ENCODE peak calls at places on chromosomes 7 and 10, in four cellular contexts. D is A549, O is hepatocyte, S is PC-9. E is an unnamed sample.
A peak's percentile ranks its signal among the peaks of the same experiment; 100 is the strongest.

GRCh38 chr10:63376560-63377304 is 89.0 kb downstream of the JMJD1C start:
- DNase-seq in D (no peak), O (no peak), S (no peak), E (peak; percentile 81)

GRCh38 chr7:46468753-46469356 is 547.8 kb upstream of the IGFBP3 start:
- DNase-seq in D (peak; percentile 46), O (peak; percentile 16), S (no peak), E (peak; percentile 34)

GRCh38 chr10:71712572-71713134 is 6.9 kb downstream of the C10orf105 start:
- DNase-seq in D (no peak), O (no peak), S (no peak), E (no peak)

GRCh38 chr7:130930710-130931109 is 196.7 kb upstream of the KLF14 start:
- DNase-seq in D (no peak), O (no peak), S (no peak), E (no peak)

GRCh38 chr7:136369225-136369624 is 392.1 kb upstream of the MTPN start:
- DNase-seq in D (no peak), O (no peak), S (no peak), E (no peak)

GRCh38 chr10:131554821-131555220 is 243.3 kb upstream of the TCERG1L start:
- DNase-seq in D (no peak), O (no peak), S (no peak), E (no peak)

GRCh38 chr7:101058355-101058754 is 26.9 kb upstream of the TRIM56 start:
- DNase-seq in D (peak; percentile 51), O (peak; percentile 74), S (no peak), E (no peak)

GRCh38 chr10:978826-979421 is 9.3 kb upstream of the GTPBP4 start:
- DNase-seq in D (no peak), O (no peak), S (no peak), E (no peak)

GRCh38 chr7:80243425-80243824 is 108.8 kb downstream of the GNAI1 start:
- DNase-seq in D (no peak), O (no peak), S (no peak), E (no peak)

GRCh38 chr10:63434866-63435854 is 30.6 kb downstream of the JMJD1C start:
- DNase-seq in D (no peak), O (no peak), S (peak; percentile 55), E (peak; percentile 45)

GRCh38 chr10:17209931-17210330 is 8.5 kb upstream of the TRDMT1 start:
- DNase-seq in D (no peak), O (no peak), S (no peak), E (no peak)

GRCh38 chr10:27223964-27224363 is 16.6 kb downstream of the ACBD5 start:
- DNase-seq in D (peak; percentile 73), O (peak; percentile 70), S (no peak), E (no peak)

DNA sequence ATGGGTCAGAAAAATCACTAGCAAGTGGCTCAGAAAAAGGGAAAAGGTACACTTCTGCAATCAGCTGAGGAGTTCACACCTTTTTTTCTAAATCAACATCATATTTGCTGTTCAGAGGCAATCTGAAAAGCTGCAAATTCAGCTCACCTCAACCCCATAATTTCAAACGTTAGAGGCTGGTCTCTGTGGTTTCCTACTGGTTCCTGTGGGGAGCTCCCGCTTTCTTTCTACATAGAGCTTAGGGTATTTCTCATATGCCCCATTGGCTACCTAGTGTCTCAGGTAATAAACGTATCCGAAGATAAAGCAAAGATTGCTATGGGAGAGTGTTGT is 5.2 kb upstream of the ZNF22 start:
- DNase-seq in D (no peak), O (no peak), S (no peak), E (no peak)
- H3K4me1 ChIP-seq in D (no peaks in the 10 kb centered on the region), O (peaks cover 19% of the 10 kb centered on the region), S (peaks cover 54% of the 10 kb centered on the region), E (no peaks in the 10 kb centered on the region)

GRCh38 chr10:50312464-50313437 is 61.4 kb upstream of the ASAH2 start:
- DNase-seq in D (no peak), O (no peak), S (no peak), E (peak; percentile 86)

GRCh38 chr10:50316169-50316568 is 64.9 kb upstream of the ASAH2 start:
- DNase-seq in D (no peak), O (no peak), S (no peak), E (no peak)

GRCh38 chr10:50309342-50309741 is 58.0 kb upstream of the ASAH2 start:
- DNase-seq in D (no peak), O (no peak), S (no peak), E (no peak)

GRCh38 chr10:50314169-50315071 is 63.1 kb upstream of the ASAH2 start:
- DNase-seq in D (no peak), O (no peak), S (no peak), E (no peak)

GRCh38 chr10:50310560-50311174 is 59.4 kb upstream of the ASAH2 start:
- DNase-seq in D (peak; percentile 57), O (peak; percentile 17), S (no peak), E (no peak)
- TF ChIP-seq CTCF in D (peak; percentile 13), O (no peak), S (peak; percentile 60), E (peak; percentile 59)

GRCh38 chr10:7015457-7015856 is 395.4 kb downstream of the SFMBT2 start:
- DNase-seq in D (peak; percentile 2), O (no peak), S (no peak), E (peak; percentile 35)
- H3K27ac ChIP-seq in D (no peak overlapping the region), O (no peak overlapping the region), S (no peak overlapping the region), E (no peak overlapping the region)

GRCh38 chr10:113261806-113262205 is 291.0 kb upstream of the HABP2 start:
- DNase-seq in D (no peak), O (no peak), S (no peak), E (no peak)
- H3K4me1 ChIP-seq in D (no peaks in the 10 kb centered on the region), O (no peaks in the 10 kb centered on the region), S (no peaks in the 10 kb centered on the region), E (no peaks in the 10 kb centered on the region)

GRCh38 chr7:151143261-151144015 is 24.1 kb downstream of the GBX1 start:
- DNase-seq in D (no peak), O (no peak), S (no peak), E (no peak)

GRCh38 chr7:151141281-151141854 is 26.1 kb downstream of the GBX1 start:
- DNase-seq in D (no peak), O (no peak), S (no peak), E (no peak)

GRCh38 chr7:151140826-151141225 is 26.7 kb downstream of the GBX1 start:
- DNase-seq in D (no peak), O (no peak), S (no peak), E (no peak)

GRCh38 chr7:151141855-151142685 is 25.4 kb downstream of the GBX1 start:
- DNase-seq in D (no peak), O (no peak), S (no peak), E (no peak)

GRCh38 chr7:151142686-151143040 is 24.8 kb downstream of the GBX1 start:
- DNase-seq in D (no peak), O (no peak), S (no peak), E (no peak)
- TF ChIP-seq CTCF in D (no peak), O (no peak), S (no peak), E (peak; percentile 4)

GRCh38 chr7:66357062-66357461 is 151.9 kb downstream of the TPST1 start:
- DNase-seq in D (no peak), O (no peak), S (no peak), E (no peak)
- H3K27ac ChIP-seq in D (no peak overlapping the region), O (peak overlapping the region; percentile 21), S (no peak overlapping the region), E (peak overlapping the region; percentile 99)

DNA sequence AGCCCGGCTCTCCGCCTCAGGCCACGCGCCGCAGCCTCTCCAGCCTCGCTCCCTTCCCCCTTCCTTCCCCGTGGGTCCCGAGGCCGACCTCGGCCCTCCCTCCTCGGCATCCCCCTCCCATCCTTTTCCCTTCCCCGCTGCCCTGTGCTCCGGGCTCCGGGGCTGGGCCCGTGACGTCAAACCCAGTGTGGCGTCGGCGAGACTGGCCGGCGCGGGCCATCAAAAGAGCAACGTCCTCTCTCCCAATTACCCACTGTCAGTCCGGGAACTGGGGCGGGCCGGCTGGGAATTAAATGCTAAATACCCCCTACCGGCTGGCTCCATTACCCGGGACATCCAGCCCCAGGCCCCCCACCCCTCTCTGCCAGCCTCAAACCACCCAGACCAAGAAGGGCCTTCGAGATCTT is 2.6 kb upstream of the GATA3 start:
- DNase-seq in D (no peak), O (peak; percentile 51), S (no peak), E (no peak)
- H3K4me1 ChIP-seq in D (peaks cover 17% of the 10 kb centered on the region), O (peaks cover 36% of the 10 kb centered on the region), S (no peaks in the 10 kb centered on the region), E (no peaks in the 10 kb centered on the region)

GRCh38 chr10:117884088-117884487 is 162.7 kb downstream of the RAB11FIP2 start:
- DNase-seq in D (no peak), O (no peak), S (no peak), E (no peak)

GRCh38 chr10:117884592-117884991 is 162.1 kb downstream of the RAB11FIP2 start:
- DNase-seq in D (no peak), O (no peak), S (no peak), E (no peak)

GRCh38 chr10:117878626-117879025 is 168.1 kb downstream of the RAB11FIP2 start:
- DNase-seq in D (no peak), O (no peak), S (no peak), E (no peak)
- TF ChIP-seq CTCF in D (no peak), O (no peak), S (no peak), E (no peak)

DNA sequence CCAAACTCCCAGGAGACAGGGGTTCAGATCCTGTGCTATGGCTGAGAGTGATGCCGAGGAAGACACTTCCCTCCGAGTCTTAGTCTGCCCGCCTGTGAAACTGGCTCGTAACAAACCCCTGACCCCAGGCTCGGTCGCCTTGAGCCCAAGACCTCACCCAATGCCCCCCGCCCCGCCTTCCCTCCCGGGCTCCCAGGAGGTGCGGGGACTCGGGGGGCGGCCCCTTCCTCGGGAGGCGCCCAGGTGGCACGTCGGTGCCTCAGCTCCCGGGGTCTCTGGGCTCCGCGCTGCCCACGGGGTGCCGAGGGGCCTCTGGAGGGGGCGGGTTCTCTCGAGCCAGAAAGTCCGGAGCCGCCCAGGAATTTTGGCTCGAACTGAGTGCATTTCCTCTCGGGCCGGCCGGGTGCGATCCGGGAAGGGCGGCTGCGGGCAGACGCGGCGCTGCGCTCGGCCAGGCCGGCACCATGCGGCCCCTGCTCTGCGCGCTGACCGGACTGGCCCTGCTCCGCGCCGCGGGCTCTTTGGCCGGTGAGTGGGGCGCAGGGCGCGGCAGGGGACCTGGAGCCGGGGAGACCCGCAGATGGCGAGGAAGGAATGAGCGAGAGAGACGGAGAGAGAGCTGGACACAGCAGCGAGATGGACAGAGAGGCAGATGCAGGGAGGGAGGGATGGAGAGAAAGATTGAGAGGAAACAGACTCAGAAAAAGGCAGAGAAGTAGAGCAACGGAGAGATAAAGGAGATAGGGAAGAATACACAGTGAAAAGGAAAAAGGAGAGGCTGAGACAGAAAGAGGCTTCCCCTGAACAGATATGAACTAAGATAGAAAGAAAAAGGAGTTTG is at the start of gene PLAC9:
- DNase-seq in D (no peak), O (peak; percentile 53), S (no peak), E (no peak)
- H3K27ac ChIP-seq in D (peak within 1 kb of the TSS; percentile 12), O (peak within 1 kb of the TSS; percentile 61), S (no peak within 1 kb of the TSS), E (no peak within 1 kb of the TSS)

E was measured in foreskin keratinocyte.